ENCODE peak calls at places on chromosome 16, in seven cellular contexts. One of them, this sample, is unnamed.

GRCh38 chr16:8380311-8380710 is 210.0 kb downstream of the TMEM114 start:
- DNase-seq in mesenchymal stem cell: no peak
- DNase-seq in mesendoderm: no peak
- DNase-seq in IMR-90: no peak
- DNase-seq in H1: no peak
- DNase-seq in H9: no peak
- DNase-seq in neuronal stem cell: peak
- DNase-seq in this sample: no peak

GRCh38 chr16:76194621-76195015 is 82.6 kb upstream of the CNTNAP4 start:
- DNase-seq in H9: no peak
- DNase-seq in H1: no peak
- DNase-seq in neuronal stem cell: no peak
- DNase-seq in mesendoderm: peak
- DNase-seq in mesenchymal stem cell: peak
- DNase-seq in IMR-90: no peak
- DNase-seq in this sample: peak

GRCh38 chr16:28556914-28557320 is 3.2 kb downstream of the SGF29 start:
- DNase-seq in mesenchymal stem cell: no peak
- DNase-seq in mesendoderm: no peak
- DNase-seq in neuronal stem cell: no peak
- DNase-seq in IMR-90: no peak
- DNase-seq in H1: no peak
- DNase-seq in H9: no peak
- DNase-seq in this sample: no peak

GRCh38 chr16:57042157-57043111 is 49.9 kb upstream of the CPNE2 start:
- DNase-seq in H9: no peak
- DNase-seq in mesenchymal stem cell: no peak
- DNase-seq in H1: no peak
- DNase-seq in neuronal stem cell: no peak
- DNase-seq in mesendoderm: no peak
- DNase-seq in IMR-90: peak
- DNase-seq in this sample: no peak

GRCh38 chr16:11612110-11612981 is 25.6 kb upstream of the LITAF start:
- DNase-seq in mesenchymal stem cell: no peak
- DNase-seq in H9: no peak
- DNase-seq in neuronal stem cell: no peak
- DNase-seq in H1: no peak
- DNase-seq in IMR-90: no peak
- DNase-seq in mesendoderm: peak
- DNase-seq in this sample: peak

GRCh38 chr16:48540222-48540900 is 69.6 kb downstream of the N4BP1 start:
- DNase-seq in IMR-90: no peak
- DNase-seq in H1: no peak
- DNase-seq in H9: no peak
- DNase-seq in mesendoderm: no peak
- DNase-seq in mesenchymal stem cell: no peak
- DNase-seq in neuronal stem cell: no peak
- DNase-seq in this sample: no peak

GRCh38 chr16:76193851-76194620 is 83.2 kb upstream of the CNTNAP4 start:
- DNase-seq in neuronal stem cell: no peak
- DNase-seq in mesendoderm: no peak
- DNase-seq in H9: no peak
- DNase-seq in IMR-90: no peak
- DNase-seq in mesenchymal stem cell: peak
- DNase-seq in H1: no peak
- DNase-seq in this sample: no peak

GRCh38 chr16:10579965-10580918 is at the start of gene EMP2:
- DNase-seq in mesenchymal stem cell: peak
- DNase-seq in neuronal stem cell: peak
- DNase-seq in IMR-90: peak
- DNase-seq in mesendoderm: peak
- DNase-seq in H1: peak
- DNase-seq in H9: peak
- DNase-seq in this sample: peak

GRCh38 chr16:66515543-66516171 is 34.3 kb downstream of the TK2 start:
- DNase-seq in H1: peak
- DNase-seq in mesendoderm: peak
- DNase-seq in mesenchymal stem cell: peak
- DNase-seq in H9: peak
- DNase-seq in IMR-90: peak
- DNase-seq in neuronal stem cell: no peak
- DNase-seq in this sample: peak

GRCh38 chr16:57592591-57593003 is 35.8 kb upstream of the ADGRG1 start:
- DNase-seq in neuronal stem cell: no peak
- DNase-seq in mesenchymal stem cell: no peak
- DNase-seq in H9: no peak
- DNase-seq in H1: no peak
- DNase-seq in mesendoderm: no peak
- DNase-seq in IMR-90: no peak
- DNase-seq in this sample: no peak

GRCh38 chr16:20833081-20833480 is 26.8 kb downstream of the REXO5 start:
- DNase-seq in mesendoderm: no peak
- DNase-seq in IMR-90: no peak
- DNase-seq in neuronal stem cell: no peak
- DNase-seq in H9: no peak
- DNase-seq in mesenchymal stem cell: no peak
- DNase-seq in H1: no peak
- DNase-seq in this sample: no peak

GRCh38 chr16:30706046-30706445 is 7.1 kb downstream of the SRCAP start:
- DNase-seq in mesendoderm: no peak
- DNase-seq in neuronal stem cell: no peak
- DNase-seq in H9: no peak
- DNase-seq in mesenchymal stem cell: no peak
- DNase-seq in H1: no peak
- DNase-seq in IMR-90: no peak
- DNase-seq in this sample: peak

GRCh38 chr16:64417711-64418227 is 704.1 kb downstream of the CDH11 start:
- DNase-seq in IMR-90: peak
- DNase-seq in mesenchymal stem cell: peak
- DNase-seq in H9: no peak
- DNase-seq in neuronal stem cell: no peak
- DNase-seq in H1: no peak
- DNase-seq in mesendoderm: no peak
- DNase-seq in this sample: no peak

GRCh38 chr16:27188633-27189032 is 14.7 kb upstream of the KDM8 start:
- DNase-seq in H9: no peak
- DNase-seq in H1: no peak
- DNase-seq in mesendoderm: no peak
- DNase-seq in neuronal stem cell: no peak
- DNase-seq in IMR-90: no peak
- DNase-seq in mesenchymal stem cell: no peak
- DNase-seq in this sample: no peak

GRCh38 chr16:49844399-49844798 is 11.5 kb downstream of the ZNF423 start:
- DNase-seq in H1: no peak
- DNase-seq in H9: no peak
- DNase-seq in neuronal stem cell: no peak
- DNase-seq in mesenchymal stem cell: no peak
- DNase-seq in IMR-90: no peak
- DNase-seq in mesendoderm: no peak
- DNase-seq in this sample: no peak

GRCh38 chr16:83187404-83187803 is 560.6 kb downstream of the CDH13 start:
- DNase-seq in H9: no peak
- DNase-seq in mesendoderm: no peak
- DNase-seq in mesenchymal stem cell: peak
- DNase-seq in IMR-90: peak
- DNase-seq in neuronal stem cell: no peak
- DNase-seq in H1: no peak
- DNase-seq in this sample: peak

GRCh38 chr16:57863434-57864160 is 61.3 kb upstream of the KIFC3 start:
- DNase-seq in H9: peak
- DNase-seq in IMR-90: peak
- DNase-seq in mesendoderm: peak
- DNase-seq in H1: peak
- DNase-seq in neuronal stem cell: peak
- DNase-seq in mesenchymal stem cell: peak
- DNase-seq in this sample: peak

GRCh38 chr16:27073733-27074132 is 7.0 kb downstream of the C16orf82 start:
- DNase-seq in neuronal stem cell: no peak
- DNase-seq in H9: no peak
- DNase-seq in H1: no peak
- DNase-seq in IMR-90: no peak
- DNase-seq in mesenchymal stem cell: no peak
- DNase-seq in mesendoderm: no peak
- DNase-seq in this sample: no peak

GRCh38 chr16:21628772-21629171 is 23.6 kb downstream of the IGSF6 start:
- DNase-seq in H9: no peak
- DNase-seq in mesenchymal stem cell: no peak
- DNase-seq in neuronal stem cell: no peak
- DNase-seq in mesendoderm: no peak
- DNase-seq in IMR-90: peak
- DNase-seq in H1: no peak
- DNase-seq in this sample: no peak

GRCh38 chr16:9107025-9107970 is 15.9 kb downstream of the HAPSTR1 start:
- DNase-seq in mesenchymal stem cell: no peak
- DNase-seq in H9: no peak
- DNase-seq in IMR-90: peak
- DNase-seq in H1: no peak
- DNase-seq in mesendoderm: no peak
- DNase-seq in neuronal stem cell: no peak
- DNase-seq in this sample: peak

GRCh38 chr16:64950731-64951130 is 171.1 kb downstream of the CDH11 start:
- DNase-seq in mesendoderm: no peak
- DNase-seq in neuronal stem cell: no peak
- DNase-seq in IMR-90: no peak
- DNase-seq in H9: peak
- DNase-seq in H1: no peak
- DNase-seq in mesenchymal stem cell: no peak
- DNase-seq in this sample: no peak

GRCh38 chr16:67537636-67538591 is 9.3 kb downstream of the RIPOR1 start:
- DNase-seq in neuronal stem cell: no peak
- DNase-seq in H1: no peak
- DNase-seq in mesenchymal stem cell: peak
- DNase-seq in IMR-90: no peak
- DNase-seq in mesendoderm: peak
- DNase-seq in H9: peak
- DNase-seq in this sample: peak

GRCh38 chr16:54466233-54466632 is 179.6 kb upstream of the IRX3 start:
- DNase-seq in mesenchymal stem cell: no peak
- DNase-seq in neuronal stem cell: no peak
- DNase-seq in IMR-90: no peak
- DNase-seq in mesendoderm: no peak
- DNase-seq in H1: no peak
- DNase-seq in H9: no peak
- DNase-seq in this sample: no peak

GRCh38 chr16:10037771-10038170 is 144.5 kb downstream of the GRIN2A start:
- DNase-seq in neuronal stem cell: no peak
- DNase-seq in IMR-90: no peak
- DNase-seq in H1: no peak
- DNase-seq in mesenchymal stem cell: peak
- DNase-seq in mesendoderm: peak
- DNase-seq in H9: no peak
- DNase-seq in this sample: no peak

GRCh38 chr16:83806036-83806435 is 1.7 kb upstream of the HSBP1 start:
- DNase-seq in neuronal stem cell: no peak
- DNase-seq in mesendoderm: no peak
- DNase-seq in H9: no peak
- DNase-seq in IMR-90: no peak
- DNase-seq in mesenchymal stem cell: no peak
- DNase-seq in H1: no peak
- DNase-seq in this sample: no peak

GRCh38 chr16:29987371-29988085 is 7.9 kb downstream of the HIRIP3 start:
- DNase-seq in mesendoderm: no peak
- DNase-seq in mesenchymal stem cell: no peak
- DNase-seq in neuronal stem cell: no peak
- DNase-seq in IMR-90: no peak
- DNase-seq in H9: no peak
- DNase-seq in H1: no peak
- DNase-seq in this sample: no peak

GRCh38 chr16:28140788-28141618 is 70.8 kb downstream of the XPO6 start:
- DNase-seq in neuronal stem cell: no peak
- DNase-seq in H9: no peak
- DNase-seq in mesendoderm: no peak
- DNase-seq in IMR-90: no peak
- DNase-seq in H1: no peak
- DNase-seq in mesenchymal stem cell: peak
- DNase-seq in this sample: no peak

GRCh38 chr16:4755687-4756086 is 11.3 kb downstream of the ZNF500 start:
- DNase-seq in H1: no peak
- DNase-seq in IMR-90: no peak
- DNase-seq in neuronal stem cell: no peak
- DNase-seq in mesendoderm: no peak
- DNase-seq in mesenchymal stem cell: no peak
- DNase-seq in H9: no peak
- DNase-seq in this sample: no peak
- H2AK5ac ChIP-seq in H1: no peak
- H2AK5ac ChIP-seq in IMR-90: no peak
- H2AK5ac ChIP-seq in neuronal stem cell: no peak
- H2AK5ac ChIP-seq in mesendoderm: no peak
- H2AK5ac ChIP-seq in mesenchymal stem cell: no peak
- H2AK5ac ChIP-seq in H9: no peak
- H2AK5ac ChIP-seq in this sample: no peak

GRCh38 chr16:35748621-35749252 is 2289.3 kb downstream of the TP53TG3F start:
- DNase-seq in mesendoderm: no peak
- DNase-seq in IMR-90: no peak
- DNase-seq in mesenchymal stem cell: no peak
- DNase-seq in H1: no peak
- DNase-seq in neuronal stem cell: no peak
- DNase-seq in H9: no peak
- DNase-seq in this sample: no peak
- H2AK5ac ChIP-seq in mesendoderm: no peak
- H2AK5ac ChIP-seq in IMR-90: no peak
- H2AK5ac ChIP-seq in mesenchymal stem cell: no peak
- H2AK5ac ChIP-seq in H1: no peak
- H2AK5ac ChIP-seq in neuronal stem cell: no peak
- H2AK5ac ChIP-seq in H9: no peak
- H2AK5ac ChIP-seq in this sample: no peak

GRCh38 chr16:70782237-70782636 is 18.7 kb downstream of the VAC14 start:
- DNase-seq in H1: no peak
- DNase-seq in neuronal stem cell: no peak
- DNase-seq in IMR-90: no peak
- DNase-seq in mesendoderm: no peak
- DNase-seq in mesenchymal stem cell: no peak
- DNase-seq in H9: no peak
- DNase-seq in this sample: no peak
- H2AK5ac ChIP-seq in H1: no peak
- H2AK5ac ChIP-seq in neuronal stem cell: no peak
- H2AK5ac ChIP-seq in IMR-90: no peak
- H2AK5ac ChIP-seq in mesendoderm: no peak
- H2AK5ac ChIP-seq in mesenchymal stem cell: no peak
- H2AK5ac ChIP-seq in H9: no peak
- H2AK5ac ChIP-seq in this sample: no peak

DNA sequence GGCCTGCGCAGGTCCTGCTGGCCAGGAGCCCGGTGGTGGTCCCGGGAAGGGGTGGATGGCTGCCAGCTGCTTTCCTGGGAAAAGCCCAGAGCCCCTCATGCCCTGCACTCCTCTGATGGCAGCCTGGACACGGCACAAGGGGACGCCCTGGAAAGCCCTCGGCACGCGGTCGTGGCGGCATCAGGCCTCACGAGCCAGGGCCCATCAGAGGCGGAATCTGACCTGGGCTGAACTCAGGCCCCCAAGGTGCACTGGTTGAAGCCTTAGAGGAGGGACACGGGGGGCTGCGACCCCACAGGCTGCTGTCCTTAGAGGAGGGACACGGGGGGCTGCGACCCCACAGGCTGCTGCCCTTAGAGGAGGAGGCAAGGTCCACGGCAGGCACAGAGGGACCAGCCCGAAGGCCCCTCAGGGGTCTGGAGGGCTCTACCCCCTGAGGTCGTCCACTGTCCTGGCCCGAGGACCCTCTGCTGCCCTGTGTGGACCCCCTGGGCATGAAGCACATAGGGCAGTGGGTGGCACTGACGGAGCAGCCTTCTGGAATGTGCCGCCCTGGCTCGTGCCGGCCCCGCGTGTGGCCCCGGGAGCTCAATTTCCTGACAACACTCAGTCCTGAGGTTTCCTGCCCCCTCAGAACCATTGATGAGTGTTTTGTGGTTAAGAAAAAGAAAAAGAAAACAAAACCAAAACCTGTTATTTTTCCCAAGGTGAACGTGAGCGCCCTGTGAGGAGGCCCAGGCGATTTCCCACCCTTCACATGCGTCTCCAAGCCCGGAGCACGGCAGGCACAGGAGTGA is 22.2 kb downstream of the SOX8 start:
- DNase-seq in H9: no peak
- DNase-seq in neuronal stem cell: no peak
- DNase-seq in mesenchymal stem cell: peak
- DNase-seq in H1: no peak
- DNase-seq in mesendoderm: no peak
- DNase-seq in IMR-90: peak
- DNase-seq in this sample: no peak
- H2AK5ac ChIP-seq in H9: no peak
- H2AK5ac ChIP-seq in neuronal stem cell: peak
- H2AK5ac ChIP-seq in mesenchymal stem cell: no peak
- H2AK5ac ChIP-seq in H1: no peak
- H2AK5ac ChIP-seq in mesendoderm: no peak
- H2AK5ac ChIP-seq in IMR-90: peak
- H2AK5ac ChIP-seq in this sample: no peak

This sample was measured in trophoblast cell.